ENCODE peak calls at places on chromosomes 5 and 9, in seven cellular contexts. K is stimulated activated CD4-positive, alpha-beta T cell treated with anti-CD3 and anti-CD28 coated beads, TNF-alpha, amount 100 ng/mL, for 24 hours; L is AG08396; Z is suprapubic skin; E is NCI-H510A treated with DMSO at 0.1 percent for 48 hours; M is substantia nigra; J is activated CD4-positive, alpha-beta T cell treated with anti-CD3 and anti-CD28 coated beads, Interleukin-2, amount 50 U/mL, for 1 hour. P is an unnamed sample.

GRCh38 chr5:173798127-173798810 is 89.9 kb upstream of the CPEB4 start:
- DNase-seq in K (no peak), L (no peak), Z (no peak), E (no peak), M (no peak), J (no peak), P (no peak)

GRCh38 chr5:143023447-143024096 is 253.4 kb downstream of the ARHGAP26 start:
- DNase-seq in K (peak), L (peak), Z (no peak), E (no peak), M (peak), J (no peak), P (no peak)

GRCh38 chr5:103669615-103670014 is 107.0 kb upstream of the NUDT12 start:
- DNase-seq in K (no peak), L (no peak), Z (no peak), E (peak), M (no peak), J (no peak), P (no peak)

GRCh38 chr5:71454913-71455312 is 538 bp upstream of the BDP1 start:
- DNase-seq in K (no peak), L (no peak), Z (no peak), E (no peak), M (no peak), J (no peak), P (no peak)

GRCh38 chr9:8660383-8660782 is 860.8 kb upstream of the DMAC1 start:
- DNase-seq in K (no peak), L (no peak), Z (no peak), E (no peak), M (no peak), J (no peak), P (no peak)

GRCh38 chr5:135825373-135826220 is 8.9 kb upstream of the SLC25A48 start:
- DNase-seq in K (no peak), L (no peak), Z (no peak), E (no peak), M (no peak), J (no peak), P (no peak)

GRCh38 chr5:170313344-170313743 is 15.8 kb upstream of the LCP2 start:
- DNase-seq in K (no peak), L (no peak), Z (no peak), E (no peak), M (no peak), J (no peak), P (no peak)

GRCh38 chr5:149044453-149045117 is 18.3 kb downstream of the SH3TC2 start:
- DNase-seq in K (no peak), L (no peak), Z (no peak), E (no peak), M (no peak), J (no peak), P (no peak)

GRCh38 chr9:112111461-112111860 is 63.6 kb downstream of the SUSD1 start:
- DNase-seq in K (no peak), L (no peak), Z (no peak), E (no peak), M (no peak), J (no peak), P (no peak)

GRCh38 chr5:118698774-118699173 is 289.6 kb downstream of the DTWD2 start:
- DNase-seq in K (no peak), L (no peak), Z (no peak), E (no peak), M (no peak), J (no peak), P (no peak)

GRCh38 chr5:181042722-181043121 is 2.7 kb downstream of the BTNL9 start:
- DNase-seq in K (no peak), L (no peak), Z (no peak), E (no peak), M (no peak), J (no peak), P (no peak)

GRCh38 chr5:149799119-149799623 is 69.1 kb downstream of the PPARGC1B start:
- DNase-seq in K (no peak), L (peak), Z (no peak), E (peak), M (no peak), J (no peak), P (no peak)

GRCh38 chr9:128911529-128912035 is 9.2 kb upstream of the PHYHD1 start:
- DNase-seq in K (no peak), L (peak), Z (no peak), E (no peak), M (no peak), J (no peak), P (no peak)

GRCh38 chr9:36781532-36781931 is 208.8 kb downstream of the MELK start:
- DNase-seq in K (no peak), L (no peak), Z (no peak), E (no peak), M (no peak), J (no peak), P (no peak)

GRCh38 chr9:130715270-130716077 is 21.9 kb downstream of the EXOSC2 start:
- DNase-seq in K (no peak), L (no peak), Z (no peak), E (no peak), M (no peak), J (no peak), P (no peak)

GRCh38 chr5:179258922-179259730 is 86.1 kb downstream of the ADAMTS2 start:
- DNase-seq in K (no peak), L (peak), Z (peak), E (no peak), M (no peak), J (no peak), P (no peak)

GRCh38 chr5:31936699-31937098 is 237.4 kb downstream of the GOLPH3 start:
- DNase-seq in K (no peak), L (no peak), Z (peak), E (no peak), M (no peak), J (no peak), P (no peak)

GRCh38 chr5:120463991-120464626 is at the start of gene PRR16:
- DNase-seq in K (no peak), L (peak), Z (peak), E (peak), M (no peak), J (no peak), P (no peak)

GRCh38 chr9:93464395-93464794 is 11.0 kb upstream of the FAM120AOS start:
- DNase-seq in K (no peak), L (no peak), Z (no peak), E (no peak), M (no peak), J (no peak), P (no peak)

GRCh38 chr9:137969008-137969407 is 91.4 kb downstream of the CACNA1B start:
- DNase-seq in K (no peak), L (no peak), Z (peak), E (no peak), M (no peak), J (no peak), P (no peak)

GRCh38 chr5:32233696-32234447 is 59.8 kb upstream of the GOLPH3 start:
- DNase-seq in K (no peak), L (peak), Z (peak), E (no peak), M (no peak), J (no peak), P (no peak)

GRCh38 chr5:93929146-93929545 is 187.7 kb upstream of the POU5F2 start:
- DNase-seq in K (no peak), L (no peak), Z (no peak), E (no peak), M (no peak), J (no peak), P (no peak)

GRCh38 chr5:163506726-163507125 is 1.3 kb downstream of the MAT2B start:
- DNase-seq in K (no peak), L (peak), Z (no peak), E (no peak), M (no peak), J (no peak), P (no peak)

GRCh38 chr5:180142824-180143610 is 66.0 kb downstream of the RASGEF1C start:
- DNase-seq in K (no peak), L (no peak), Z (peak), E (no peak), M (no peak), J (no peak), P (no peak)

GRCh38 chr9:99601506-99601905 is 220.2 kb upstream of the NR4A3 start:
- DNase-seq in K (no peak), L (no peak), Z (no peak), E (no peak), M (no peak), J (no peak), P (no peak)

GRCh38 chr5:171127314-171127713 is 181.7 kb upstream of the TLX3 start:
- DNase-seq in K (no peak), L (no peak), Z (no peak), E (no peak), M (no peak), J (no peak), P (no peak)

GRCh38 chr5:75639912-75640311 is 28.7 kb downstream of the ANKDD1B start:
- DNase-seq in K (no peak), L (no peak), Z (no peak), E (no peak), M (no peak), J (no peak), P (no peak)

P was measured in activated T-helper 9 cell treated with anti-CD3 and anti-CD28 coated beads, Interleukin-2, amount 50 U/mL, for 16 hours.